ENCODE peak calls at places on chromosomes 16 and 17, in seven cellular contexts. Y is mucosa of descending colon, C is PC-3, Z is tibial nerve, A is colonic mucosa, O is IMR-90, M is OCI-LY7. F is an unnamed sample.

GRCh38 chr17:1159781-1160180 is 20.0 kb downstream of the ABR start:
- DNase-seq in Y (no peak), O (no peak), A (no peak), M (no peak), Z (no peak), C (no peak), F (no peak)

GRCh38 chr17:40775945-40776344 is 3.9 kb upstream of the KRT26 start:
- DNase-seq in A (no peak), Y (no peak), O (no peak), M (no peak), C (no peak), Z (no peak), F (no peak)

GRCh38 chr16:49492896-49493620 is 119.5 kb downstream of the C16orf78 start:
- DNase-seq in Y (no peak), Z (no peak), M (no peak), C (no peak), O (no peak), A (no peak), F (no peak)

GRCh38 chr17:78253946-78254672 is 22.7 kb downstream of the TMEM235 start:
- DNase-seq in A (peak; percentile 90), M (peak; percentile 88), Y (peak; percentile 91), Z (peak; percentile 73), O (peak; percentile 76), C (peak; percentile 89), F (peak; percentile 82)

GRCh38 chr17:59893617-59894100 is 738 bp downstream of the RPS6KB1 start:
- DNase-seq in Y (no peak), C (peak; percentile 39), M (peak; percentile 60), O (peak; percentile 8), A (peak; percentile 47), Z (no peak), F (no peak)

GRCh38 chr17:36608280-36608679 is 6.9 kb downstream of the MRM1 start:
- DNase-seq in Z (no peak), C (no peak), Y (no peak), M (no peak), O (no peak), A (no peak), F (no peak)

GRCh38 chr16:27085182-27085581 is 18.5 kb downstream of the C16orf82 start:
- DNase-seq in M (no peak), Y (no peak), C (no peak), O (no peak), Z (no peak), A (no peak), F (no peak)

GRCh38 chr17:72592242-72592966 is 471.6 kb downstream of the SOX9 start:
- DNase-seq in Z (peak; percentile 43), C (peak; percentile 95), O (peak; percentile 84), A (peak; percentile 85), M (no peak), Y (peak; percentile 87), F (peak; percentile 61)

GRCh38 chr16:11240636-11241473 is 15.1 kb downstream of the SOCS1 start:
- DNase-seq in C (no peak), A (no peak), Y (no peak), Z (no peak), O (no peak), M (no peak), F (no peak)

GRCh38 chr16:3171855-3172593 is 16.0 kb upstream of the OR1F1 start:
- DNase-seq in Z (no peak), Y (no peak), C (no peak), O (peak; percentile 76), M (no peak), A (no peak), F (no peak)

GRCh38 chr16:14377326-14377725 is 252.7 kb downstream of the PARN start:
- DNase-seq in Y (no peak), A (no peak), C (no peak), O (peak; percentile 67), M (no peak), Z (no peak), F (no peak)

GRCh38 chr16:48499822-48500440 is 110.0 kb downstream of the N4BP1 start:
- DNase-seq in Z (no peak), A (no peak), Y (peak; percentile 52), C (peak; percentile 52), M (no peak), O (peak; percentile 93), F (no peak)

GRCh38 chr16:87664792-87665191 is 62.5 kb downstream of the JPH3 start:
- DNase-seq in Z (no peak), Y (no peak), O (no peak), A (no peak), C (no peak), M (no peak), F (no peak)

DNA sequence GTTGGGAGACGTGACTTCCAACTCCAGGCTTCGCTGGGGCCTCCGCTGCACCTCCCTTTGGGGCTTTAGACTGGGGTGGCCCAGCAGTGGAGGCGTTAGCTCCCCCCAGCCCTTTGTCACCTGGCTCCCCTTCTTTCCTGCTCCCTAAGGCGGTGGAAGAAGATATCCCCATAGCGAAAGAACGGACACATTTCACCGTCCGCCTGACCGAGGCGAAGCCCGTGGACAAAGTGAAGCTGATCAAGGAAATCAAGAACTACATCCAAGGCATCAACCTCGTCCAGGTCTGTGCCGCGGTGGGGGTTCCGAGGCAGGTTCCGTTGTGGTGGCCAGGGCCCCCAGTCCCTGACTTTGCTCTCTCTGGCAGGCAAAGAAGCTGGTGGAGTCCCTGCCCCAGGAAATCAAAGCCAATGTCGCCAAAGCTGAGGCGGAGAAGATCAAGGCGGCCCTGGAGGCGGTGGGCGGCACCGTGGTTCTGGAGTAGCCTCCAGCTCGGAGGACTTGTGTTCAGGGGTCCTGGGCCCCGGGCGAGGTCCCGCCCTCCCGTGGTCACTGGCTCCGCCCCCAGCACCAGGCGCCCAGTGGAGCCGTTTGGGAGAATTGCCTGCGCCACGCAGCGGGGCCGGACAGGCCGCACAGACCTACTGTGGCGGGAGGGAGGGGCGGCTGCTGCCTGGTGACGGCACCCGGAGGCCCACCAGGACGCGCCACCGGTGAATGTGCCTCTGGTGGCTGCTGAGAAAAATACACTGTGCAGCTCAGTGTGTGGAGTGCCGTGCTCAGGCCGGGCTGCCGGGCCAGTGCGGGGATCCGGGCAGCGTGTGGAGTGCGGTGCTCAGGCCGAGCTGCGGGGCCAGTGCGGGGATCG is 3.8 kb downstream of the MRPL12 start:
- DNase-seq in O (no peak), M (no peak), A (no peak), Z (no peak), C (no peak), Y (no peak), F (no peak)
- TF ChIP-seq CTCF in O (no peak), M (peak; percentile 30), A (no peak), Z (peak; percentile 11), C (peak; percentile 17), Y (no peak), F (no peak)

GRCh38 chr16:85615852-85616607 is 2.9 kb downstream of the GSE1 start:
- DNase-seq in M (peak; percentile 94), O (peak; percentile 81), Z (peak; percentile 60), C (peak; percentile 70), Y (peak; percentile 85), A (peak; percentile 78), F (peak; percentile 70)
- H3K4me3 ChIP-seq in M (peak overlapping the region; percentile 76), O (no peak overlapping the region), Z (peak overlapping the region; percentile 16), C (peak overlapping the region; percentile 87), Y (no peak overlapping the region), A (no peak overlapping the region), F (no peak overlapping the region)

DNA sequence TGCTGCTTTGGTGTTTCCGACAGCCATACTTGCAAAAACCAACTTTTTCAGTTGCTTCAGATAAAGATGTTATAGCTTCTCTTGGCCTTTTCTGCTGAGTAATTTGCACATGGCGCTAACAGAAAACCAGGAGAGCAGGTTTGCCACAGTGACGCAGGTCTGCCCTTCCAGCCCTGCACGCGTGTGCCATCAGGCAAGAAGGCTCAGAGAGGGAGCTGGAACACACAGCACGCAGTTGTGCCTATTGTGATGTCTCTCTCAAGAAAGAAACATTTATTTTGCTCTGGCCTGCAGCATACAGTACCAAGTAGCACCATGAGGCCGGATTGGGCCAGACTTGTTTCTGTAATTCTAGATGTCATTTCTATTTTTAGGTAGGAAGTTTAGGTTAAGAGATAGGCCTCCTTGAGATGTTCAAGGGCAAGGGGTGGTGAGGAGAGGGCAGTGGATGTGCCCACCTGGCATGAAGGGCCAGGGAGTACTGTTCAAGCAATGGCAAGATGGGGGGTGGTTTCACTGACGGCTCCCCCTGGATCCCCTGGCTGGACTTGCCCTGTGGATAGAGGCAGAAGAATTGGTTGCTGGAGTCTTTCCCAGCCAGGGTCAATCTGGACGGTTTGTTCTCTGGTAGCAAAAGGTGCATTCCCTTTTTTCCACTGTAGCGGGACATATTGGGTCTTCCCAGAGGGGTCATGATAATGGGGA is 1.9 kb downstream of the CBX2 start:
- DNase-seq in Y (no peak), O (no peak), C (peak; percentile 45), M (no peak), Z (no peak), A (no peak), F (no peak)
- H3K4me1 ChIP-seq in Y (peaks cover 17% of the 10 kb centered on the region), O (peaks cover 3% of the 10 kb centered on the region), C (peaks cover 33% of the 10 kb centered on the region), M (peaks cover 37% of the 10 kb centered on the region), Z (peaks cover 8% of the 10 kb centered on the region), A (peaks cover 11% of the 10 kb centered on the region), F (peaks cover 4% of the 10 kb centered on the region)

GRCh38 chr16:51556694-51557327 is 405.7 kb upstream of the SALL1 start:
- DNase-seq in A (no peak), M (no peak), Y (peak; percentile 11), Z (no peak), C (no peak), O (peak; percentile 96), F (no peak)
- TF ChIP-seq CTCF in A (no peak), M (no peak), Y (no peak), Z (no peak), C (no peak), O (peak; percentile 20), F (no peak)

GRCh38 chr17:19249681-19250080 is 12.5 kb downstream of the EPN2 start:
- DNase-seq in A (no peak), M (no peak), O (no peak), Y (no peak), C (no peak), Z (no peak), F (no peak)

GRCh38 chr17:19250421-19251141 is 13.4 kb downstream of the EPN2 start:
- DNase-seq in O (no peak), M (no peak), A (no peak), Y (no peak), Z (no peak), C (no peak), F (no peak)

GRCh38 chr17:19248149-19248922 is 11.2 kb downstream of the EPN2 start:
- DNase-seq in Y (no peak), C (peak; percentile 80), A (no peak), M (no peak), O (no peak), Z (no peak), F (no peak)

GRCh38 chr17:19247423-19247822 is 10.3 kb downstream of the EPN2 start:
- DNase-seq in Y (no peak), Z (no peak), C (no peak), O (no peak), M (no peak), A (no peak), F (no peak)

DNA sequence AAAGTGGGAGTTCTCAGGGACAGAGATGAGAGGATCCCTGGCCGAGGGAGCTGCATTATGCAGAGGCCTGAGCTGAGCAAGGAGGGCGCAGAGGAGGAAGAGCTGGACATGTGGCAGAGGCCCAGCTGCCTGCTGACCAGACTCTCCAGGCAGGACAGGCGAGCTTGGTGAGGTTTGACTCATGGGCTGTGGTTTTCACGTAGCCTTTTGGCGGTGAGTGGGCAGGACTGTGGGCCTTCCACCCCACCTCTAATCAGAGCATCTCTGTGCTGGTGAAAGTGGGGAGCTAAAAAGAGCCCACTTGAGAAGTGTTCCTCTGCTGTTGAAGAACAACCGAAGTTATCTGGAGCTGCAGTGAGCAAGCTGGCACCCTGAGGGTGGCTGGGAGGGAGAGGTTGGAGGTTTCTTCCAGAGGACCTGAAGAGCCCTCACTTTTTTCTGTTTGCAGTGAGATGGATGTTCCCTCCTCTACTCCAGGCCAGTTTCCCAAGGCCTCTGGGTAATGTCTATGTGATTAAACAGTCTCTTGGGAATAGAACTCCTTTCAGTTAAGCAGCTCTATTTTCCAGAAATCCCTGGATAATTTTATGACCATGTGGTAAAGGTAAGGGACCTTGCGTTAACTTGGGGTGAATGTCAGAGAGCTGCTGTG is 11.9 kb downstream of the EPN2 start:
- DNase-seq in A (no peak), Y (no peak), C (peak; percentile 82), Z (no peak), O (peak; percentile 94), M (no peak), F (no peak)
- H3K4me3 ChIP-seq in A (no peak overlapping the region), Y (no peak overlapping the region), C (peak overlapping the region; percentile 31), Z (no peak overlapping the region), O (no peak overlapping the region), M (no peak overlapping the region), F (no peak overlapping the region)

F was measured in lung.